ENCODE peak calls at places on chromosomes 6 and 20, in five cellular contexts. H, Z, E, A and O are unnamed samples.

GRCh38 chr6:43677759-43678158 is 9.8 kb downstream of the MRPS18A start:
- DNase-seq in H (no peak), Z (no peak), E (no peak), A (no peak), O (no peak)

GRCh38 chr20:34875657-34876160 is 703 bp upstream of the ACSS2 start:
- DNase-seq in H (no peak), Z (no peak), E (no peak), A (no peak), O (no peak)

GRCh38 chr20:30593572-30593971 is 663.9 kb upstream of the DEFB115 start:
- DNase-seq in H (no peak), Z (peak; percentile 18), E (no peak), A (no peak), O (no peak)

GRCh38 chr6:150978631-150979030 is 113.1 kb downstream of the MTHFD1L start:
- DNase-seq in H (no peak), Z (no peak), E (no peak), A (no peak), O (no peak)

GRCh38 chr20:50019466-50020256 is 36.9 kb downstream of the SNAI1 start:
- DNase-seq in H (no peak), Z (no peak), E (no peak), A (no peak), O (peak; percentile 89)

GRCh38 chr6:158032354-158032733 is 50.7 kb downstream of the SYNJ2 start:
- DNase-seq in H (no peak), Z (no peak), E (no peak), A (no peak), O (peak; percentile 60)

GRCh38 chr6:24836116-24836515 is 37.4 kb upstream of the ARMH2 start:
- DNase-seq in H (no peak), Z (no peak), E (no peak), A (no peak), O (no peak)

GRCh38 chr6:75843401-75843800 is 94.4 kb downstream of the MYO6 start:
- DNase-seq in H (no peak), Z (no peak), E (no peak), A (no peak), O (no peak)

GRCh38 chr6:11224966-11225463 is 7.5 kb downstream of the NEDD9 start:
- DNase-seq in H (no peak), Z (no peak), E (no peak), A (no peak), O (no peak)

GRCh38 chr6:77926198-77926752 is 273.4 kb downstream of the MEI4 start:
- DNase-seq in H (no peak), Z (no peak), E (no peak), A (no peak), O (no peak)

GRCh38 chr20:58482416-58482815 is 32.8 kb downstream of the APCDD1L start:
- DNase-seq in H (no peak), Z (peak; percentile 39), E (no peak), A (no peak), O (no peak)
- TF ChIP-seq POLR2A in H (no peak), Z (no peak), E (no peak), A (no peak), O (no peak)

GRCh38 chr6:160069459-160069858 is 52.2 kb upstream of the SLC22A1 start:
- DNase-seq in H (no peak), Z (no peak), E (no peak), A (no peak), O (no peak)

GRCh38 chr6:160070831-160071230 is 50.8 kb upstream of the SLC22A1 start:
- DNase-seq in H (no peak), Z (no peak), E (no peak), A (no peak), O (no peak)

GRCh38 chr6:160069050-160069454 is 52.6 kb upstream of the SLC22A1 start:
- DNase-seq in H (no peak), Z (no peak), E (no peak), A (no peak), O (peak; percentile 42)

GRCh38 chr6:160071805-160072687 is 49.6 kb upstream of the SLC22A1 start:
- DNase-seq in H (no peak), Z (no peak), E (no peak), A (no peak), O (no peak)

GRCh38 chr6:160070427-160070826 is 51.2 kb upstream of the SLC22A1 start:
- DNase-seq in H (no peak), Z (no peak), E (no peak), A (no peak), O (no peak)
- TF ChIP-seq POLR2A in H (no peak), Z (no peak), E (no peak), A (no peak), O (no peak)

GRCh38 chr20:44223721-44224120 is 13.2 kb upstream of the OSER1 start:
- DNase-seq in H (no peak), Z (no peak), E (no peak), A (no peak), O (no peak)
- TF ChIP-seq POLR2A in H (no peak), Z (no peak), E (no peak), A (no peak), O (no peak)

DNA sequence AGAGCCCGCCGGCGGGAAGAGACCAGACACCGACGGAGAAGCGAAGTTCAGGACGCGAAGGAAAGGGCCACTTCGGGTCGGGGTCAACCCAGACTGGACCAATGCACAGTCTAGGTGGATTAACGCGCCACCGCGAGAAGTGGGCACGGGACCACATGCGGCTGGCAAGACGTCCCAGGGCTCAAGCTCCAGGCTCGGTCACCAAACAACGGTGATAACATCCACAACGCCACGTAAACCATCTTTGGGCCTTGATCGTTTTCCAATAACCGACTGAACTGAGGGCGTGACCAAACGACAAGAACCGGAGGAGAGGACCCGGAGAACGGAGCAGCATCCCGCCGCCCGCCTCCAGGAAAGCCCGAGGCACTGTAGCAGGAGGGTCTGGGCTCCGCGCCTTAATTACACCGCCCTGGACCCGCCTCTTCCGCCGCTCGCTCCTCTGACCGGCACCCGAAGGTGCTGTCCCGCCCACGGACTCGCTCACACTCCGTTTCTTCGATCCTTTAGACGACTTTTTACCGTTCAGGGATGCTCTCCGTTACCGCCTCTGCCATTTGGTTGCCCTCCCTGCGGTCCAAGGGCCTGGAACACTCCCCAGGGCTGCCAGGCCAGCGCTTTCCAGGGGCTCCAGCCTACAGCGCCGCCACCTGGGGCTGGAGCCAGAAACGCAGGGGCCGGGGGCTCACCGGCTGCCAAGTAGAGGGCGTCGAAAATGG is 44.1 kb downstream of the DPPA5 start:
- DNase-seq in H (peak; percentile 75), Z (peak; percentile 79), E (peak; percentile 65), A (peak; percentile 69), O (peak; percentile 69)
- TF ChIP-seq POLR2A in H (peak; percentile 84), Z (peak; percentile 84), E (no peak), A (no peak), O (no peak)

GRCh38 chr6:138403801-138404665 is at the start of gene HEBP2:
- DNase-seq in H (peak; percentile 76), Z (peak; percentile 97), E (peak; percentile 98), A (peak; percentile 97), O (peak; percentile 96)
- TF ChIP-seq POLR2A in H (peak; percentile 47), Z (peak; percentile 88), E (peak; percentile 88), A (peak; percentile 84), O (peak; percentile 63)

DNA sequence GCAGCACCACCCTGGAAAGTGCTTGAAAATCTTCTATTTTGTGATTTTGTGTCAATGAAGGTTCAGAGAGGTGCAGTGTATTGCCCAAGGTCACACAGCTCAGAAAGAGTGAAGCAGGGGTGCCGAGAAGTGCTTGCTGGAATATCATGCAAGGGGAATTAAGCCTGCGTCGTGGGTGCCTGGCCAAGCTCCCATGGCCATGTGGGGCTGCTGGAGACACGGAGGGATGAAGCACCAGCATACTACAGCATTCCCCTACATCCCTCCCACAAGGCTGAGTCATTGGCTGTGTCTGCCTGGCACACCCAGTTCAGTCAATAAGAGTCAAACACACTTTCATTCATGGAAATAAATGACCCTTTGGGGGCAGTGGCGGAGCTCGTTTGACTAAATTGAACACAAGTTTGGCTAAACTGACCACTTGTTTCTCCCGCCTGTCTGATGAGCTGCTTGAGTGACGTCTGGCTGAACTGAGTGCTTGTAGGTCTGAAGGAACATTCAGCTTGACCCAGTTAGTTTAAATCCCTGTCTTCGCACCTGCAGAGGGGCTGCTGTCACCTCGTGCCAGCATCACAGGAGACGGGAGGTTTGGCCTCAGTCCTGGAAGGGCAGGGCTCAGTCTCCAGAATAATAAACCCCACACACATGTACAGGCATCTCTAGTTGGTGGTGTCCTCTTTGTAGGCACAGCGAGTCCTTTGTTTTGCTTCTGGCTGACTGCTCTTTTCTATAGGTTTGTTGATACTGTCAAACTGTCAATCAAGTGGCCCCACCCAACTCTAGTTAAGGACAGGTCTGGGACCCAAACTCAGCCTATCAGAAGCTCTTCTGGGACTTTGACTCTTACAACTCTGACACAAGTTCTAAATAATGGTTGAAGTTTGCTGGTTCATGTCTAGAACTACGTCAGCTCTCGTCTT is 8.4 kb upstream of the TGM2 start:
- DNase-seq in H (peak; percentile 85), Z (peak; percentile 68), E (peak; percentile 38), A (no peak), O (peak; percentile 67)
- TF ChIP-seq POLR2A in H (no peak), Z (no peak), E (no peak), A (no peak), O (no peak)

GRCh38 chr6:21594427-21595264 is 1.1 kb downstream of the SOX4 start:
- DNase-seq in H (peak; percentile 46), Z (no peak), E (peak; percentile 48), A (peak; percentile 85), O (peak; percentile 81)

GRCh38 chr6:21595265-21595950 is 1.9 kb downstream of the SOX4 start:
- DNase-seq in H (no peak), Z (no peak), E (peak; percentile 41), A (peak; percentile 69), O (peak; percentile 71)

GRCh38 chr6:21592953-21593352 is 598 bp upstream of the SOX4 start:
- DNase-seq in H (no peak), Z (no peak), E (no peak), A (no peak), O (no peak)

GRCh38 chr6:21593927-21594421 is 423 bp downstream of the SOX4 start:
- DNase-seq in H (peak; percentile 44), Z (no peak), E (peak; percentile 37), A (no peak), O (no peak)

DNA sequence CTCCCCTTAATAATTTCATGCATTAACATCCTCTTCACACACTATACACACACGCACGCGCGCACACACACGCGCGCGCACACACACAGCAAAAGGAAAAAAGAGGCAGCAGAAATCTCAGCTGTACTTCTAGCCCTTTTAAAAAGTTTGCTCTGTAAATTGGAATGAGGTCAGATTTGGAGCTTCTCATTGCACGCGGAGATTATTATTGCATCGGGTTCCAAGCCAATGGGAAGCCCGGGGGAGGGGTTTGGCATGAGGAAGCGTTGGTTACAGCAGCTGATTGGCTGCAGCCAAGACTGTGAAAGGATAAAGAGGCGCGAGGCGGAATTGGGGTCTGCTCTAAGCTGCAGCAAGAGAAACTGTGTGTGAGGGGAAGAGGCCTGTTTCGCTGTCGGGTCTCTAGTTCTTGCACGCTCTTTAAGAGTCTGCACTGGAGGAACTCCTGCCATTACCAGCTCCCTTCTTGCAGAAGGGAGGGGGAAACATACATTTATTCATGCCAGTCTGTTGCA is at the start of gene SOX4:
- DNase-seq in H (peak; percentile 93), Z (peak; percentile 31), E (peak; percentile 94), A (peak; percentile 93), O (peak; percentile 96)
- TF ChIP-seq POLR2A in H (peak; percentile 64), Z (no peak), E (peak; percentile 93), A (peak; percentile 93), O (peak; percentile 31)